ENCODE peak calls at places on chromosomes 4 and X, in six cellular contexts. O, Z, X, Q, C and H are unnamed samples.

GRCh38 chr4:47187608-47188007 is 156.2 kb downstream of the GABRB1 start:
- DNase-seq in O (no peak), Z (no peak), X (no peak), Q (no peak), C (no peak), H (no peak)

GRCh38 chr4:8832130-8832930 is 39.3 kb downstream of the HMX1 start:
- DNase-seq in O (peak), Z (peak), X (no peak), Q (peak), C (no peak), H (no peak)

GRCh38 chr4:2261110-2261852 is 628 bp downstream of the MXD4 start:
- DNase-seq in O (peak), Z (no peak), X (peak), Q (peak), C (no peak), H (peak)

GRCh38 chr4:77215107-77215506 is 58.1 kb downstream of the CCNG2 start:
- DNase-seq in O (no peak), Z (no peak), X (no peak), Q (no peak), C (peak), H (no peak)

GRCh38 chr4:75513529-75514130 is 573 bp downstream of the RCHY1 start:
- DNase-seq in O (no peak), Z (no peak), X (peak), Q (no peak), C (no peak), H (peak)

GRCh38 chr4:57501715-57502114 is 391.5 kb upstream of the IGFBP7 start:
- DNase-seq in O (no peak), Z (no peak), X (no peak), Q (no peak), C (peak), H (no peak)

GRCh38 chrX:151984328-151984727 is 9.9 kb upstream of the GABRE start:
- DNase-seq in O (no peak), Z (no peak), X (no peak), Q (no peak), C (peak), H (peak)

GRCh38 chr4:136855886-136856285 is 676.4 kb downstream of the PCDH18 start:
- DNase-seq in O (no peak), Z (no peak), X (no peak), Q (no peak), C (no peak), H (no peak)

GRCh38 chrX:46642145-46642544 is 68.6 kb downstream of the CHST7 start:
- DNase-seq in O (no peak), Z (no peak), X (peak), Q (no peak), C (no peak), H (peak)

GRCh38 chrX:115058276-115058675 is 40.9 kb upstream of the IL13RA2 start:
- DNase-seq in O (no peak), Z (peak), X (no peak), Q (no peak), C (peak), H (peak)

GRCh38 chrX:29530520-29530919 is 684.8 kb upstream of the MAGEB2 start:
- DNase-seq in O (no peak), Z (no peak), X (no peak), Q (no peak), C (peak), H (peak)

DNA sequence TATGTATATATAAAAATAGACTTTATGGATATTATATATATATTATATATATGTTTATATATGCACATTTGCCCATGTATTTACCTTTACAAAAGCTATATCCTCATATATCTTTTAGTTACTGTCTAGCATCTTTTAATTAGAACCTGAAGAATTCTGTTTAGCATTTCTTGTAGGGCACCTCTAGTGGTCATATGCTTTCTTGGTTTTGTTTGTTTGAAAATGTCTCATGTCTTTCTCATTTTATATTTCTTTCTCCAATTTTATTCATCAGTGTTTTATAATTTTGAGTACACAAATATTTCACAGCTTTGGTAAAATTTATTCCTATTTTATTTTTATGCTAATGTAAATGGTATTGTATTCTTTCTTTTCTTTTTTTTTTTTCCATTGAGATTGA is 70.3 kb upstream of the SPIN4 start:
- DNase-seq in O (no peak), Z (no peak), X (no peak), Q (no peak), C (no peak), H (no peak)
- H3K4me3 ChIP-seq in O (no peak), Z (no peak), X (no peak), Q (no peak), C (no peak), H (no peak)

GRCh38 chr4:54959656-54960055 is 165.7 kb downstream of the KDR start:
- DNase-seq in O (no peak), Z (peak), X (no peak), Q (no peak), C (no peak), H (peak)
- TF ChIP-seq CTCF in O (no peak), Z (no peak), X (no peak), Q (no peak), C (no peak), H (no peak)

DNA sequence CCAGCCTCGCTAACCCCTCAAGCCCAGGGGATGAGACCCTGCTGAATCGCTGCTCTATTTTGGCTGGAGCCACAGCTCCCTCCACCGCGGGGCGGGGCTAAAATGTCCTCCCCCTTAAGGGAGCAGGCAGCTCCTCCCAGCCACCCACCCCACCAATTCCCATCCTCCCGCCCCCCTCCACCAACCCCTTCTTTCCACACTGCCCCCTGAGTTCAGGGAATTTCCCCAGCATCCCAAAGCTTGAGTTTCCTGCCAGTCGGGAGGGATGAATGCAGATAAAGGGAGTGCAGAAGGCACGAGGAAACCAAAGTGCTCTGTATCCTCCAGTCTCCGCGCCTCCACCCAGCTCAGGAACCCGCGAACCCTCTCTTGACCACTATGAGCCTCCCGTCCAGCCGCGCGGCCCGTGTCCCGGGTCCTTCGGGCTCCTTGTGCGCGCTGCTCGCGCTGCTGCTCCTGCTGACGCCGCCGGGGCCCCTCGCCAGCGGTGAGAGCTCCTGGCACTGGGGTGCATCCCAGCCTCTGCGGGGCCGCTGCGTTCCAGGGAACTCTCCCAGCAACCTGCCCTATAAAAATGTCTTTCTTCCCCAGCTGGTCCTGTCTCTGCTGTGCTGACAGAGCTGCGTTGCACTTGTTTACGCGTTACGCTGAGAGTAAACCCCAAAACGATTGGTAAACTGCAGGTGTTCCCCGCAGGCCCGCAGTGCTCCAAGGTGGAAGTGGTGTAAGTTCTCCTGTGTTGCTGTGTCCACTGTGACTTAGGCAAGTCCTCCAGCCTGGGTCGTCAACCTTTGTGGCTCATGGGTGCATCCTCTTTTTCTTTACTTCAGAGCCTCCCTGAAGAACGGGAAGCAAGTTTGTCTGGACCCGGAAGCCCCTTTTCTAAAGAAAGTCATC is at the start of gene CXCL6:
- DNase-seq in O (no peak), Z (no peak), X (peak), Q (peak), C (no peak), H (peak)
- H3K4me3 ChIP-seq in O (peak), Z (peak), X (peak), Q (peak), C (peak), H (peak)

GRCh38 chr4:114980932-114981693 is 132.3 kb downstream of the NDST4 start:
- DNase-seq in O (no peak), Z (no peak), X (no peak), Q (no peak), C (no peak), H (no peak)
- TF ChIP-seq CTCF in O (no peak), Z (no peak), X (no peak), Q (no peak), C (no peak), H (no peak)

GRCh38 chr4:99058228-99058627 is 30.4 kb downstream of the ADH5 start:
- DNase-seq in O (no peak), Z (no peak), X (no peak), Q (no peak), C (no peak), H (no peak)

GRCh38 chr4:99054428-99054994 is 34.1 kb downstream of the ADH5 start:
- DNase-seq in O (no peak), Z (no peak), X (no peak), Q (no peak), C (no peak), H (no peak)

GRCh38 chr4:99061048-99061447 is 27.5 kb downstream of the ADH5 start:
- DNase-seq in O (no peak), Z (no peak), X (no peak), Q (no peak), C (no peak), H (no peak)

GRCh38 chr4:99062120-99062519 is 26.5 kb downstream of the ADH5 start:
- DNase-seq in O (no peak), Z (no peak), X (no peak), Q (no peak), C (no peak), H (peak)

DNA sequence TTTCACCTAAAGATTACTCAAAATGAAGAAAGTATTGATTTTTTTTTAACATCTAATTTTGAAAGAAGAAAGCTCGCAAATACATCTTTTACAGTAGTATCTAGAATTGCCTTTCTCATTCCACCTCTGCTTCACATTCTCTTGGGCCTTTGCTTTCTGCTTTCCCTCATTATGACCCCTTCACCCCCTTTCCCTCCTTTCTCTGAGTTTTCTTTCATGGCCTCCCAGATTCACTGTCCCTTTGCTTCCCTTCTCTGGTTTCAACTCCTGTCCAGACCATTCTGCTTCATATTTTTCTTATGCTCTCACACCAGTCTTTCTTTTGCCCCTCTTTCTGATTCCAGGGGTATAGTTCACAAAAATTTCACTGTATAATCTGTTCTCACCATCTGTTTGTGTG is 29.0 kb downstream of the ADH5 start:
- DNase-seq in O (no peak), Z (no peak), X (no peak), Q (no peak), C (no peak), H (no peak)
- H3K4me3 ChIP-seq in O (no peak), Z (no peak), X (no peak), Q (no peak), C (no peak), H (no peak)

GRCh38 chr4:5100336-5100735 is 49.1 kb downstream of the STK32B start:
- DNase-seq in O (no peak), Z (no peak), X (no peak), Q (no peak), C (no peak), H (no peak)

GRCh38 chr4:5101571-5101970 is 50.3 kb downstream of the STK32B start:
- DNase-seq in O (no peak), Z (no peak), X (no peak), Q (no peak), C (no peak), H (no peak)

DNA sequence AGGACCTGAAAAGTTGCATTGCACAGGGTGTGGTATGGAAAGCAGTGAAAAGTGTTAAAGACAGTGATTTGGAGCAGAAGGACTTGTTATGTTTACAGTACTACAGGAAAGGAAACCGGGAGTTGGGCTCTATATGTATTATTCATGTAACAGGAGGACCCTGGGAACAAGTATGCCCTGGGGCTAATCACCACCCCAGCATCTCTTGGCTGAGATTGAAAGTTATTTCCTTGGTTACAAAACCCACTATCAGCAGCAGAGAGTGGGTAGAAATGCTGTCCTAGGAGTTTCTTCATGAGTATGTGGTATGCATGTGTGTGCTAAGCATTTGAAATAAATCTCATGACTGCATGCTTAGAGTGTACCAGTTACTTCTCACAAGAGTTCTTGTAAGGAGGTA is 46.9 kb downstream of the STK32B start:
- DNase-seq in O (no peak), Z (no peak), X (no peak), Q (no peak), C (no peak), H (no peak)
- TF ChIP-seq CTCF in O (no peak), Z (no peak), X (no peak), Q (no peak), C (no peak), H (no peak)

GRCh38 chrX:118763489-118763888 is 36.1 kb downstream of the IL13RA1 start:
- DNase-seq in O (no peak), Z (no peak), X (no peak), Q (no peak), C (no peak), H (no peak)
- H3K4me3 ChIP-seq in O (no peak), Z (no peak), X (no peak), Q (no peak), C (no peak), H (no peak)

DNA sequence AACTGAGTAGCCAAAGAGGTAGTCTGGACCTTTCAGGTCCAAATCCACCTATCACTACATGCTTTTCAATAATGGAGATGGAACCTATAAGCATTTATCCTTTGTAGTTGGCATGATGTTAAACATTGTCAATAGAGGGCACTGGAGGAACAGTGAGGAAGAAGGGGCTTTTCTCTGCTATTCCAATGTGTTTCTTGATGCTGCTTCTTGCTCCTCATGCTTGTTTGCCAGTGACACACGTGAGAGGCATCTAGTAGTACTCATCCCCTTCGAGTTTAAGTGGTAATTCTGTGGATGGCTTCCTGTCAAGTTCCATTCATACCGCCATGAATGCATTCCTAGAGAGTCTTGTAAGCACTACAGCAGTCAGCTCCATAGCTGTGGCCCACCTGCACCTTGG is 84.0 kb downstream of the NAA11 start:
- DNase-seq in O (no peak), Z (no peak), X (peak), Q (no peak), C (peak), H (peak)
- TF ChIP-seq CTCF in O (no peak), Z (peak), X (peak), Q (no peak), C (no peak), H (peak)

GRCh38 chr4:21952549-21952948 is 4.0 kb upstream of the KCNIP4 start:
- DNase-seq in O (no peak), Z (no peak), X (no peak), Q (no peak), C (no peak), H (no peak)

GRCh38 chr4:21947768-21948346 is 715 bp downstream of the KCNIP4 start:
- DNase-seq in O (no peak), Z (no peak), X (no peak), Q (no peak), C (no peak), H (no peak)

GRCh38 chr4:21946858-21947257 is 1.7 kb downstream of the KCNIP4 start:
- DNase-seq in O (no peak), Z (no peak), X (no peak), Q (no peak), C (no peak), H (no peak)

GRCh38 chr4:21948347-21949072 is at the start of gene KCNIP4:
- DNase-seq in O (no peak), Z (no peak), X (peak), Q (no peak), C (no peak), H (peak)

DNA sequence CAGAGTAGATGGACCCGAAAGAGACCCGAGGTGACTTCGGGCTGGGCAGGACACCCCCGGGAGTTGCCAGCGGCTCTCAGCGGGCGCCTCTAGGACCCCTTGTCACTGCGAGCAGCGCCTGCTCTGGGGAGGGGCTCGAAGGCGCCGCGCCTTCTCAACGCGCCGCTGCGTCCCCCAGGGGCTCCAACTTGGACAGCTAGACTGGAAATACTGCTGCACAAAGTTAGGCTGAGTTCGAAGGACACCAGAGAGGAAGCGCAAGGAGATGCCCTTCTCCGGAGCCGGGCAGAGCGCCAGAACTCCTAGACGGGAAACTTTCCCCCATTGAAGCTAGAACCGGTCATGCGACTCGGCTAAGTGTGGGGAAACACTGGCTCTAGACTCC is 493 bp upstream of the KCNIP4 start:
- DNase-seq in O (no peak), Z (no peak), X (peak), Q (no peak), C (no peak), H (peak)
- H3K4me3 ChIP-seq in O (no peak), Z (no peak), X (peak), Q (peak), C (no peak), H (peak)